ENCODE peak calls at places on chromosomes 11 and 22, in seven cellular contexts. V is WTC11; F is colonic mucosa; H is stimulated activated naive B cell treated with anti-CD40 and anti-IgM and Interleukin-4, amounts not matched to agents 10 μg/mL and 1 μg/mL and 100 μg/mL, for 72 hours; X is Caco-2; U is NCI-H1105 treated with DMSO at 0.1 percent for 48 hours; Y is NCI-H1417. P is an unnamed sample.

GRCh38 chr22:23513705-23514104 is 66.4 kb downstream of the IGLL1 start:
- DNase-seq in V (no peak), F (no peak), H (no peak), X (no peak), U (no peak), Y (no peak), P (no peak)

GRCh38 chr11:59164028-59164427 is 7.9 kb upstream of the DTX4 start:
- DNase-seq in V (no peak), F (no peak), H (no peak), X (no peak), U (no peak), Y (no peak), P (no peak)

GRCh38 chr11:75815345-75815983 is 454 bp downstream of the UVRAG start:
- DNase-seq in V (peak), F (peak), H (peak), X (peak), U (peak), Y (no peak), P (peak)

GRCh38 chr22:49583341-49583740 is 244.3 kb downstream of the BRD1 start:
- DNase-seq in V (no peak), F (no peak), H (no peak), X (peak), U (no peak), Y (no peak), P (peak)

GRCh38 chr11:7457211-7457610 is 28.1 kb upstream of the OLFML1 start:
- DNase-seq in V (no peak), F (no peak), H (no peak), X (no peak), U (peak), Y (no peak), P (no peak)

GRCh38 chr11:118623291-118623655 is 15.9 kb downstream of the PHLDB1 start:
- DNase-seq in V (no peak), F (no peak), H (no peak), X (no peak), U (peak), Y (peak), P (no peak)

GRCh38 chr11:134273317-134273712 is 2.9 kb upstream of the GLB1L3 start:
- DNase-seq in V (no peak), F (no peak), H (no peak), X (no peak), U (no peak), Y (no peak), P (no peak)

GRCh38 chr22:35972559-35972958 is 56.1 kb downstream of the RBFOX2 start:
- DNase-seq in V (no peak), F (no peak), H (no peak), X (no peak), U (no peak), Y (no peak), P (no peak)

GRCh38 chr11:64598106-64598796 is 7.2 kb downstream of the SLC22A12 start:
- DNase-seq in V (no peak), F (no peak), H (no peak), X (no peak), U (no peak), Y (no peak), P (no peak)

GRCh38 chr11:57315491-57315890 is 9.3 kb downstream of the TNKS1BP1 start:
- DNase-seq in V (peak), F (no peak), H (no peak), X (no peak), U (no peak), Y (no peak), P (no peak)

GRCh38 chr11:47573321-47573720 is 5.4 kb downstream of the KBTBD4 start:
- DNase-seq in V (no peak), F (no peak), H (no peak), X (no peak), U (no peak), Y (no peak), P (no peak)

GRCh38 chr11:127362754-127363153 is 362.2 kb upstream of the KIRREL3 start:
- DNase-seq in V (no peak), F (no peak), H (no peak), X (no peak), U (no peak), Y (no peak), P (no peak)

GRCh38 chr11:30960387-30960992 is 374.3 kb upstream of the MPPED2 start:
- DNase-seq in V (no peak), F (no peak), H (no peak), X (no peak), U (peak), Y (peak), P (no peak)

GRCh38 chr22:42553475-42554361 is at the start of gene SERHL2:
- DNase-seq in V (peak), F (peak), H (peak), X (peak), U (peak), Y (peak), P (peak)

GRCh38 chr11:1155274-1155693 is 2.5 kb upstream of the MUC5AC start:
- DNase-seq in V (no peak), F (no peak), H (no peak), X (no peak), U (no peak), Y (no peak), P (no peak)

GRCh38 chr11:123181075-123181474 is 14.0 kb downstream of the CLMP start:
- DNase-seq in V (no peak), F (no peak), H (no peak), X (no peak), U (no peak), Y (no peak), P (no peak)

GRCh38 chr22:26922804-26923203 is 265.4 kb downstream of the MIAT start:
- DNase-seq in V (peak), F (no peak), H (no peak), X (no peak), U (no peak), Y (no peak), P (peak)

GRCh38 chr11:73530109-73530508 is 67.8 kb downstream of the FAM168A start:
- DNase-seq in V (peak), F (peak), H (no peak), X (no peak), U (no peak), Y (no peak), P (peak)

GRCh38 chr11:57499413-57499982 is 16.0 kb downstream of the SLC43A1 start:
- DNase-seq in V (peak), F (peak), H (peak), X (peak), U (peak), Y (peak), P (peak)

GRCh38 chr11:120021978-120022377 is 115.9 kb downstream of the TRIM29 start:
- DNase-seq in V (no peak), F (no peak), H (no peak), X (no peak), U (no peak), Y (no peak), P (peak)

GRCh38 chr11:1793091-1793490 is 29.4 kb upstream of the CTSD start:
- DNase-seq in V (no peak), F (no peak), H (no peak), X (no peak), U (no peak), Y (no peak), P (no peak)

GRCh38 chr22:50714631-50715179 is 23.3 kb upstream of the ACR start:
- DNase-seq in V (no peak), F (no peak), H (no peak), X (no peak), U (no peak), Y (no peak), P (no peak)

GRCh38 chr22:28885939-28886338 is 2.6 kb downstream of the ZNRF3 start:
- DNase-seq in V (no peak), F (peak), H (no peak), X (peak), U (no peak), Y (no peak), P (no peak)

P was measured in islet precursor cell.